ENCODE peak calls at places on chromosome 19, in six cellular contexts. P is trophoblast cell, W is H9, A is mesenchymal stem cell, G is H1, J is IMR-90. K is an unnamed sample.

GRCh38 chr19:57279418-57280164 is 694 bp upstream of the ZNF460 start:
- DNase-seq in A (peak), J (peak), W (peak), P (peak), G (peak), K (peak)

GRCh38 chr19:42628411-42629135 is 33.8 kb upstream of the CEACAM8 start:
- DNase-seq in A (no peak), G (no peak), W (no peak), P (no peak), J (no peak), K (no peak)

GRCh38 chr19:4108767-4109625 is 14.9 kb downstream of the MAP2K2 start:
- DNase-seq in G (no peak), J (no peak), A (no peak), P (no peak), W (no peak), K (no peak)

GRCh38 chr19:3539743-3540118 is 757 bp downstream of the TEKTIP1 start:
- DNase-seq in G (no peak), P (no peak), A (no peak), W (no peak), J (no peak), K (no peak)

GRCh38 chr19:45475537-45476348 is 7.9 kb downstream of the FOSB start:
- DNase-seq in G (no peak), P (peak), J (peak), W (no peak), A (peak), K (no peak)

GRCh38 chr19:7926727-7927604 is 1.0 kb upstream of the CTXN1 start:
- DNase-seq in J (no peak), W (no peak), A (no peak), P (no peak), G (no peak), K (no peak)

GRCh38 chr19:41993612-41994483 is at the start of gene ATP1A3:
- DNase-seq in G (peak), W (peak), A (peak), P (peak), J (peak), K (peak)

GRCh38 chr19:1858412-1859081 is 4.8 kb downstream of the KLF16 start:
- DNase-seq in J (no peak), G (no peak), P (no peak), A (no peak), W (no peak), K (no peak)

GRCh38 chr19:14162871-14163297 is 26.5 kb upstream of the ASF1B start:
- DNase-seq in J (no peak), W (no peak), P (no peak), G (no peak), A (no peak), K (no peak)

GRCh38 chr19:21694171-21694906 is 73.0 kb downstream of the ZNF100 start:
- DNase-seq in A (no peak), G (no peak), W (no peak), J (no peak), P (no peak), K (no peak)

GRCh38 chr19:9306443-9306842 is 3.2 kb downstream of the ZNF699 start:
- DNase-seq in W (no peak), A (peak), G (no peak), P (no peak), J (peak), K (no peak)

GRCh38 chr19:33399745-33400681 is 26.5 kb downstream of the CEBPG start:
- DNase-seq in J (no peak), P (no peak), A (no peak), G (no peak), W (no peak), K (no peak)

GRCh38 chr19:50663280-50663790 is 14.1 kb downstream of the C19orf81 start:
- DNase-seq in W (no peak), J (no peak), G (no peak), A (no peak), P (peak), K (no peak)

GRCh38 chr19:18848860-18849661 is 17.3 kb downstream of the UPF1 start:
- DNase-seq in W (no peak), J (peak), G (no peak), P (peak), A (no peak), K (no peak)

GRCh38 chr19:48558018-48558684 is 6.2 kb downstream of the SULT2B1 start:
- DNase-seq in G (no peak), A (peak), J (peak), P (peak), W (peak), K (no peak)

GRCh38 chr19:42423462-42424344 is 3.5 kb downstream of the LIPE start:
- DNase-seq in A (peak), G (peak), P (peak), J (peak), W (peak), K (peak)

GRCh38 chr19:30105316-30105715 is 163.3 kb downstream of the URI1 start:
- DNase-seq in J (no peak), A (no peak), P (no peak), G (no peak), W (no peak), K (no peak)

GRCh38 chr19:3094638-3095374 is 644 bp downstream of the GNA11 start:
- DNase-seq in P (peak), A (peak), J (peak), W (no peak), G (no peak), K (no peak)

GRCh38 chr19:13376537-13376936 is 129.7 kb downstream of the CACNA1A start:
- DNase-seq in G (no peak), W (no peak), J (no peak), P (no peak), A (no peak), K (no peak)

GRCh38 chr19:6273701-6274601 is 5.8 kb downstream of the MLLT1 start:
- DNase-seq in G (no peak), J (peak), P (peak), W (no peak), A (peak), K (no peak)

GRCh38 chr19:28980236-28980868 is 232.6 kb downstream of the UQCRFS1 start:
- DNase-seq in J (peak), A (no peak), P (peak), G (no peak), W (peak), K (no peak)

GRCh38 chr19:5665781-5666513 is 14.4 kb downstream of the MICOS13 start:
- DNase-seq in W (no peak), P (peak), J (peak), A (peak), G (no peak), K (no peak)

GRCh38 chr19:43594081-43594697 is 1.7 kb downstream of the IRGQ start:
- DNase-seq in G (no peak), A (no peak), W (no peak), J (no peak), P (no peak), K (no peak)

GRCh38 chr19:2311093-2311492 is 3.1 kb upstream of the LINGO3 start:
- DNase-seq in G (no peak), J (no peak), W (no peak), P (no peak), A (no peak), K (no peak)

GRCh38 chr19:32018014-32018413 is 327.4 kb upstream of the ZNF507 start:
- DNase-seq in J (no peak), W (no peak), A (peak), G (peak), P (no peak), K (no peak)

GRCh38 chr19:23867895-23868294 is 46.8 kb upstream of the ZNF726 start:
- DNase-seq in W (no peak), P (no peak), A (no peak), J (no peak), G (no peak), K (no peak)

GRCh38 chr19:3176715-3177501 is 1.7 kb upstream of the S1PR4 start:
- DNase-seq in G (no peak), A (peak), J (peak), W (peak), P (peak), K (no peak)

GRCh38 chr19:15123900-15124299 is 16.7 kb downstream of the SYDE1 start:
- DNase-seq in A (no peak), P (no peak), J (no peak), G (no peak), W (no peak), K (no peak)

GRCh38 chr19:14097532-14098151 is 7.1 kb upstream of the SAMD1 start:
- DNase-seq in G (no peak), J (no peak), A (no peak), P (no peak), W (no peak), K (no peak)

GRCh38 chr19:16509141-16510061 is 13.2 kb downstream of the C19orf44 start:
- DNase-seq in P (peak), J (peak), G (no peak), W (no peak), A (no peak), K (no peak)

GRCh38 chr19:14412436-14413071 is 6.6 kb downstream of the DDX39A start:
- DNase-seq in W (no peak), P (no peak), A (no peak), G (no peak), J (no peak), K (no peak)

GRCh38 chr19:8320564-8321066 is 560 bp downstream of the NDUFA7 start:
- DNase-seq in P (peak), J (no peak), W (no peak), A (peak), G (no peak), K (no peak)

GRCh38 chr19:15378529-15379082 is 981 bp downstream of the AKAP8 start:
- DNase-seq in A (peak), P (peak), J (peak), W (no peak), G (no peak), K (peak)

GRCh38 chr19:10730932-10731331 is 13.1 kb downstream of the DNM2 start:
- DNase-seq in P (peak), W (no peak), G (no peak), A (no peak), J (no peak), K (no peak)

GRCh38 chr19:18170714-18171255 is 2.8 kb upstream of the IFI30 start:
- DNase-seq in P (peak), A (no peak), G (no peak), W (no peak), J (no peak), K (no peak)

GRCh38 chr19:30111456-30111855 is 169.4 kb downstream of the URI1 start:
- DNase-seq in G (no peak), A (no peak), P (no peak), J (no peak), W (no peak), K (no peak)

GRCh38 chr19:35545001-35545854 is at the start of gene TMEM147:
- DNase-seq in G (peak), P (peak), W (peak), J (peak), A (peak), K (peak)
- H3K4ac ChIP-seq in G (peak), P (peak), W (no peak), J (peak), A (peak), K (no peak)

GRCh38 chr19:38304866-38305429 is 897 bp downstream of the C19orf33 start:
- DNase-seq in J (no peak), P (peak), G (peak), A (no peak), W (peak), K (peak)
- H2AFZ ChIP-seq in J (peak), P (peak), G (no peak), A (no peak), W (no peak), K (no peak)

DNA sequence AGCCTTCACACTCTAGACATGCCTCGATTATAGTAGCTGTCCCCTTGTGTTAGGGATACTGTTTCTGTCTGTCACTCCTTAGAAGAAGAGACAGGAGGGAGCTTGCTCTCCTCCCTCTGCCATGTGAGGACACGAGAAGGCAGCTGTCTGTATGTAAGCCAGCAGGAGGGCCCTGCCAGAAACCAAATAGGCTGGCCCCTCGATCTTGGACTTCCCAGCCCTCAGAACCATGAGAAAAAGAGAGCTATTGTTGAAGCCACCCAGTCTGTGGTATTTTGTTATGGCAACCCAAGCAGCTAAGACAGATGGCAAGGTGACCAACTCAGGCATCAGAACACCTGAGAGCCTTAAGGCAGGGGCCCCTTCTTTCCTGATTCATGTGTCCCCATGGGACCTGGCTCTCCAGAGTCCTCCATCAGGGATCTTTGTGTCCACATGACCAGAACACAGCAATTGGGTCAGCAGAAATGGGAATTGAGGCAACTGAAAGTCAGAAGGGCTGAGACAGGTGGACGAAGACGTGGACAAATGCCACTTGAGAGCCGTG is 65.6 kb upstream of the NPAS1 start:
- DNase-seq in G (no peak), J (no peak), A (no peak), W (no peak), P (no peak), K (no peak)
- H3K4ac ChIP-seq in G (no peak), J (peak), A (no peak), W (no peak), P (no peak), K (no peak)

GRCh38 chr19:373391-374182 is 29.0 kb upstream of the MIER2 start:
- DNase-seq in G (no peak), P (no peak), J (no peak), W (no peak), A (no peak), K (no peak)
- H2AFZ ChIP-seq in G (no peak), P (no peak), J (peak), W (no peak), A (no peak), K (peak)

K was measured in neuronal stem cell.